ENCODE peak calls at places on chromosomes 1 and 21, in five cellular contexts. Y is left ventricle myocardium inferior, D is ovary, V is heart left ventricle, U is AG04449. L is an unnamed sample.
A peak's percentile ranks its signal among the peaks of the same experiment; 100 is the strongest.

GRCh38 chr1:81398041-81398440 is 402.7 kb upstream of the ADGRL2 start:
- DNase-seq in Y (no peak), D (no peak), V (no peak), U (no peak), L (no peak)

GRCh38 chr1:94014635-94015488 is 105.6 kb upstream of the GCLM start:
- DNase-seq in Y (no peak), D (no peak), V (no peak), U (no peak), L (no peak)

GRCh38 chr1:55374801-55375616 is 159.8 kb upstream of the USP24 start:
- DNase-seq in Y (no peak), D (no peak), V (no peak), U (no peak), L (no peak)

GRCh38 chr1:192453360-192454045 is 122.1 kb upstream of the RGS1 start:
- DNase-seq in Y (no peak), D (no peak), V (no peak), U (no peak), L (no peak)

GRCh38 chr1:225541383-225541782 is 111.5 kb downstream of the ENAH start:
- DNase-seq in Y (no peak), D (no peak), V (no peak), U (no peak), L (no peak)

GRCh38 chr21:29185172-29185571 is 54.7 kb downstream of the MAP3K7CL start:
- DNase-seq in Y (no peak), D (no peak), V (no peak), U (no peak), L (no peak)

GRCh38 chr1:3432306-3432705 is 22.2 kb upstream of the ARHGEF16 start:
- DNase-seq in Y (no peak), D (no peak), V (peak; percentile 47), U (no peak), L (no peak)

GRCh38 chr1:158371188-158371953 is 17.7 kb downstream of the CD1E start:
- DNase-seq in Y (no peak), D (no peak), V (no peak), U (no peak), L (no peak)

GRCh38 chr1:242651817-242652216 is 127.3 kb upstream of the PLD5 start:
- DNase-seq in Y (no peak), D (no peak), V (no peak), U (no peak), L (no peak)

GRCh38 chr1:54548389-54549044 is 489 bp downstream of the ACOT11 start:
- DNase-seq in Y (no peak), D (peak; percentile 49), V (no peak), U (no peak), L (no peak)

GRCh38 chr1:41537788-41538351 is 53.4 kb upstream of the EDN2 start:
- DNase-seq in Y (peak; percentile 80), D (peak; percentile 76), V (no peak), U (peak; percentile 56), L (peak; percentile 87)

GRCh38 chr1:209652873-209653401 is 712 bp upstream of the LAMB3 start:
- DNase-seq in Y (peak; percentile 77), D (peak; percentile 78), V (peak; percentile 84), U (no peak), L (peak; percentile 90)

GRCh38 chr1:183932412-183932811 is 105.1 kb downstream of the COLGALT2 start:
- DNase-seq in Y (peak; percentile 88), D (peak; percentile 86), V (peak; percentile 91), U (no peak), L (peak; percentile 87)

GRCh38 chr1:14140800-14141526 is 441.0 kb downstream of the PRDM2 start:
- DNase-seq in Y (peak; percentile 72), D (peak; percentile 70), V (peak; percentile 83), U (no peak), L (no peak)

GRCh38 chr1:197363855-197364254 is 95.8 kb downstream of the CRB1 start:
- DNase-seq in Y (no peak), D (no peak), V (no peak), U (no peak), L (no peak)

GRCh38 chr1:9146156-9146555 is 17.3 kb upstream of the GPR157 start:
- DNase-seq in Y (no peak), D (no peak), V (no peak), U (no peak), L (no peak)

GRCh38 chr1:9149151-9149550 is 20.2 kb upstream of the GPR157 start:
- DNase-seq in Y (no peak), D (no peak), V (no peak), U (no peak), L (no peak)

GRCh38 chr1:9145021-9145668 is 16.2 kb upstream of the GPR157 start:
- DNase-seq in Y (no peak), D (peak; percentile 63), V (no peak), U (no peak), L (peak; percentile 57)

GRCh38 chr1:9145714-9146113 is 16.8 kb upstream of the GPR157 start:
- DNase-seq in Y (no peak), D (no peak), V (no peak), U (no peak), L (no peak)

GRCh38 chr1:9143250-9143649 is 14.3 kb upstream of the GPR157 start:
- DNase-seq in Y (no peak), D (no peak), V (no peak), U (no peak), L (peak; percentile 43)
- TF ChIP-seq CTCF in Y (no peak), D (no peak), V (no peak), U (no peak), L (no peak)

GRCh38 chr1:842816-843215 is 80.9 kb upstream of the SAMD11 start:
- DNase-seq in Y (no peak), D (no peak), V (no peak), U (no peak), L (no peak)

GRCh38 chr1:844472-845026 is 79.2 kb upstream of the SAMD11 start:
- DNase-seq in Y (no peak), D (no peak), V (no peak), U (no peak), L (no peak)
- H3K4me3 ChIP-seq in Y (no peak overlapping the region), D (no peak overlapping the region), V (no peak overlapping the region), U (no peak overlapping the region), L (no peak overlapping the region)

GRCh38 chr1:66747500-66747899 is 4.8 kb upstream of the DYNLT5 start:
- DNase-seq in Y (no peak), D (no peak), V (no peak), U (peak; percentile 24), L (peak; percentile 39)

GRCh38 chr1:66751160-66751559 is 1.1 kb upstream of the DYNLT5 start:
- DNase-seq in Y (no peak), D (no peak), V (no peak), U (no peak), L (no peak)

GRCh38 chr1:66750578-66750977 is 1.7 kb upstream of the DYNLT5 start:
- DNase-seq in Y (no peak), D (no peak), V (no peak), U (no peak), L (no peak)

GRCh38 chr1:66752671-66753371 is 562 bp downstream of the DYNLT5 start:
- DNase-seq in Y (peak; percentile 22), D (no peak), V (peak; percentile 56), U (no peak), L (no peak)

DNA sequence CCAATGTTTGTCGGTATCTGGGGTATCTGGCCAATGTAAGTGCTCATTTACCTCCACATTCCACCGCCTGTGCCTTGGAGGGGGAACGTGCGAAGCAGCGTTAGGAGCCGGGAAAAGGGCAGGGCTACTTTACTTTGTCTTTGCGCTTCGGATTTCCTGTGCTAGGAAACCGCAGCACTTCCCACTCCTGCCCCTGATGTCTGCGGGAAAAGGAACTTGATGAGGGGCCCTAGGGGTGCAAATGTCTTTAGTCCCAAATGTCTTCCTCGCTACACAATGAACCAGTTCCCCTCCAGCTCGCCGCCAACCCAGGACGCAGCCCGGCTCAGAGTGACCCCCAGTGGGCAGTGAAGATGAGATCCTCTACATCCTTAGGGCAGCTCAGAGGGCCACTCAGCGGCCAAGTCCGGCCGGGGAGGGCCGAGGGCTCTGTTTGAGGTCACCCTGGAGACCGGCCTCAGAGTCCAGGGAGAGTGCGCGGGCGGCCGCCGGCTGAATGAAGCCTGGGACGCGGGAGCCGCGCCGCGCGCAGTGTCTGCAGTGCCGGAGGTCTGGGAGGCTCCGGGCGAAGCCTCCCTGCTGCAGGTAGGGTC is at the start of gene DYNLT5:
- DNase-seq in Y (peak; percentile 61), D (peak; percentile 18), V (peak; percentile 87), U (no peak), L (peak; percentile 52)
- TF ChIP-seq CTCF in Y (peak; percentile 44), D (no peak), V (peak; percentile 31), U (peak; percentile 44), L (peak; percentile 30)

DNA sequence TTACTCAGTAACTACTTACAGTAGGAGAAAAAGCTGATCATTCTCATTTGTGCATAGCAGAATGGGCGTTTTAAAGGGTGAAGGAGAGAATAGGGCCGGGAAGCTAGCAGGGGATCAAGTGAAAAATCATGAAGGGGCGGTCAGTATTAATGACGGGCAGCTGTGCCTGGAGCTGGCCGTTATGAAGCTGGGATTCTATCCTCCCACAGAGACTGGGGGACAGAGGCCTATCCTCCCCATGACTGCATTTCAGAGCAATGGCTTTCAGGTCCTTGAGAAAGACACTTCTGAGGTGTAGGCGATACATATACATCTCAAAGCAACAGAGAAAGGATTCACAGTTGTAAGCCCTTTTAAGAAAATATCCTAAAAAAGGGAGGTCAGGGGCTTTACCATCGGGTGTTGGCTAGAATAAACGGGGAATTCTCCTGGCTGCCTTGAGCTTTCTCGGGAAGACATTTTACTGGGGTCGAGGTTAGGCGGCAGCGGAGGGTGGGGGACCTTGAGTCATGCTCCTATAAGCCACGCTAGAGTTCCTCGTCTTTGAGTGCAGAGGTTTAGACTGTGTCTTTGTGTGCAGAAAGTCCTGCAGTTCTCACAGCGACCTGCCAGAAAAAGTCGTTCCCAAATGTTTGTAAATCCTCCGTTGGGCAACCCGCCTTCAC is 564 bp upstream of the MTARC2 start:
- DNase-seq in Y (no peak), D (no peak), V (no peak), U (no peak), L (no peak)
- H3K4me3 ChIP-seq in Y (peak overlapping the region; percentile 87), D (peak overlapping the region; percentile 52), V (peak overlapping the region; percentile 94), U (peak overlapping the region; percentile 72), L (peak overlapping the region; percentile 65)

DNA sequence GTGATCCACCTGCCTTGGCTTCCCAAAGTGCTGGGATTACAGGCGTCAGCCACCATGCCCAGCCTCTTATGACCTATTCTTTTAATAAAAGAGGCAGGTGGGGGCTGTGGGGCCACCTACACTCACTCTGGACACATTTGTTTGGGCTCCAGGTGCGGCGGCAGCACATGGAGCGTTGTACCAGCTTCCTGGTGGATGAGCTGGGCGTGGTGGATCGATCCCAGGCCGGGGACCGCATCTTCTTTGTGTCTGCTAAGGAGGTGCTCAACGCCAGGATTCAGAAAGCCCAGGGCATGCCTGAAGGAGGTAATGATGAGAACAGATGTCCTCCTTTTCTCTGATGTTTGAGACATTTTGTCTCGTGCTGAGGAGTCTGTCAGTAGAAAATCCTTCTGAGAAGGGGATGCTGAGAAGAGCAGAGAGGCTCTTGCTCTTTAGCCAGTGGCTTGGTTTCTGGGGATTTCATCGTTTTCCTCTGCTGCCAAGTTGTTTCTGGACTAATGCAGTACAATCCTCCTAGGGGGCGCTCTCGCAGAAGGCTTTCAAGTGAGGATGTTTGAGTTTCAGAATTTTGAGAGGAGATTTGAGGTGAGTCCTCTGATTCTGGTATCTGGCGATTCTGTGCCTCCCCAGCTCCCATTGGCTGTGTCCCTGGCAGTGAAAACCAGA is 17.9 kb upstream of the MIIP start:
- DNase-seq in Y (no peak), D (peak; percentile 13), V (no peak), U (no peak), L (peak; percentile 36)
- TF ChIP-seq CTCF in Y (peak; percentile 48), D (no peak), V (peak; percentile 36), U (peak; percentile 25), L (peak; percentile 56)